ENCODE peak calls at places on chromosome 9, in six cellular contexts. One of them, this sample, is unnamed.

GRCh38 chr9:74777136-74777879 is 110.4 kb downstream of the TRPM6 start:
- DNase-seq in stimulated activated naive CD8-positive, alpha-beta T cell treated with anti-CD3 and anti-CD28 coated beads, Interleukin-15, amount 100 ng/mL, for 72 hours: peak; percentile 59
- DNase-seq in activated CD4-positive, alpha-beta T cell treated with anti-CD3 and anti-CD28 coated beads for 36 hours: peak; percentile 85
- DNase-seq in uterus: peak; percentile 53
- DNase-seq in fibroblast of lung: peak; percentile 69
- DNase-seq in activated CD8-positive, alpha-beta memory T cell treated with anti-CD3 and anti-CD28 coated beads, Interleukin-2, amount 50 U/mL, for 4 hours: peak; percentile 68
- DNase-seq in this sample: peak; percentile 53

GRCh38 chr9:9919174-9919573 is 693.6 kb downstream of the PTPRD start:
- DNase-seq in stimulated activated naive CD8-positive, alpha-beta T cell treated with anti-CD3 and anti-CD28 coated beads, Interleukin-15, amount 100 ng/mL, for 72 hours: no peak
- DNase-seq in activated CD4-positive, alpha-beta T cell treated with anti-CD3 and anti-CD28 coated beads for 36 hours: no peak
- DNase-seq in uterus: no peak
- DNase-seq in fibroblast of lung: no peak
- DNase-seq in activated CD8-positive, alpha-beta memory T cell treated with anti-CD3 and anti-CD28 coated beads, Interleukin-2, amount 50 U/mL, for 4 hours: no peak
- DNase-seq in this sample: no peak

GRCh38 chr9:121288874-121289553 is 21.1 kb downstream of the GSN start:
- DNase-seq in stimulated activated naive CD8-positive, alpha-beta T cell treated with anti-CD3 and anti-CD28 coated beads, Interleukin-15, amount 100 ng/mL, for 72 hours: no peak
- DNase-seq in activated CD4-positive, alpha-beta T cell treated with anti-CD3 and anti-CD28 coated beads for 36 hours: no peak
- DNase-seq in uterus: peak; percentile 93
- DNase-seq in fibroblast of lung: peak; percentile 50
- DNase-seq in activated CD8-positive, alpha-beta memory T cell treated with anti-CD3 and anti-CD28 coated beads, Interleukin-2, amount 50 U/mL, for 4 hours: no peak
- DNase-seq in this sample: no peak

GRCh38 chr9:133677126-133678010 is 41.2 kb downstream of the DBH start:
- DNase-seq in stimulated activated naive CD8-positive, alpha-beta T cell treated with anti-CD3 and anti-CD28 coated beads, Interleukin-15, amount 100 ng/mL, for 72 hours: peak; percentile 67
- DNase-seq in activated CD4-positive, alpha-beta T cell treated with anti-CD3 and anti-CD28 coated beads for 36 hours: peak; percentile 78
- DNase-seq in uterus: no peak
- DNase-seq in fibroblast of lung: no peak
- DNase-seq in activated CD8-positive, alpha-beta memory T cell treated with anti-CD3 and anti-CD28 coated beads, Interleukin-2, amount 50 U/mL, for 4 hours: peak; percentile 40
- DNase-seq in this sample: no peak

GRCh38 chr9:128947423-128948310 is at the start of the genes DOLK and NUP188:
- DNase-seq in stimulated activated naive CD8-positive, alpha-beta T cell treated with anti-CD3 and anti-CD28 coated beads, Interleukin-15, amount 100 ng/mL, for 72 hours: peak; percentile 98
- DNase-seq in activated CD4-positive, alpha-beta T cell treated with anti-CD3 and anti-CD28 coated beads for 36 hours: peak; percentile 99
- DNase-seq in uterus: peak; percentile 95
- DNase-seq in fibroblast of lung: peak; percentile 85
- DNase-seq in activated CD8-positive, alpha-beta memory T cell treated with anti-CD3 and anti-CD28 coated beads, Interleukin-2, amount 50 U/mL, for 4 hours: peak; percentile 100
- DNase-seq in this sample: peak; percentile 99

GRCh38 chr9:130893250-130894101 is 3.1 kb downstream of the QRFP start:
- DNase-seq in stimulated activated naive CD8-positive, alpha-beta T cell treated with anti-CD3 and anti-CD28 coated beads, Interleukin-15, amount 100 ng/mL, for 72 hours: no peak
- DNase-seq in activated CD4-positive, alpha-beta T cell treated with anti-CD3 and anti-CD28 coated beads for 36 hours: no peak
- DNase-seq in uterus: no peak
- DNase-seq in fibroblast of lung: no peak
- DNase-seq in activated CD8-positive, alpha-beta memory T cell treated with anti-CD3 and anti-CD28 coated beads, Interleukin-2, amount 50 U/mL, for 4 hours: no peak
- DNase-seq in this sample: no peak

GRCh38 chr9:23412458-23412857 is 413.6 kb downstream of the ELAVL2 start:
- DNase-seq in stimulated activated naive CD8-positive, alpha-beta T cell treated with anti-CD3 and anti-CD28 coated beads, Interleukin-15, amount 100 ng/mL, for 72 hours: no peak
- DNase-seq in activated CD4-positive, alpha-beta T cell treated with anti-CD3 and anti-CD28 coated beads for 36 hours: no peak
- DNase-seq in uterus: no peak
- DNase-seq in fibroblast of lung: no peak
- DNase-seq in activated CD8-positive, alpha-beta memory T cell treated with anti-CD3 and anti-CD28 coated beads, Interleukin-2, amount 50 U/mL, for 4 hours: no peak
- DNase-seq in this sample: peak; percentile 49

GRCh38 chr9:136629001-136629878 is 33.5 kb upstream of the EGFL7 start:
- DNase-seq in stimulated activated naive CD8-positive, alpha-beta T cell treated with anti-CD3 and anti-CD28 coated beads, Interleukin-15, amount 100 ng/mL, for 72 hours: no peak
- DNase-seq in activated CD4-positive, alpha-beta T cell treated with anti-CD3 and anti-CD28 coated beads for 36 hours: no peak
- DNase-seq in uterus: peak; percentile 14
- DNase-seq in fibroblast of lung: no peak
- DNase-seq in activated CD8-positive, alpha-beta memory T cell treated with anti-CD3 and anti-CD28 coated beads, Interleukin-2, amount 50 U/mL, for 4 hours: no peak
- DNase-seq in this sample: no peak

GRCh38 chr9:97703437-97704326 is 6.5 kb upstream of the XPA start:
- DNase-seq in stimulated activated naive CD8-positive, alpha-beta T cell treated with anti-CD3 and anti-CD28 coated beads, Interleukin-15, amount 100 ng/mL, for 72 hours: peak; percentile 52
- DNase-seq in activated CD4-positive, alpha-beta T cell treated with anti-CD3 and anti-CD28 coated beads for 36 hours: peak; percentile 67
- DNase-seq in uterus: peak; percentile 65
- DNase-seq in fibroblast of lung: peak; percentile 75
- DNase-seq in activated CD8-positive, alpha-beta memory T cell treated with anti-CD3 and anti-CD28 coated beads, Interleukin-2, amount 50 U/mL, for 4 hours: no peak
- DNase-seq in this sample: no peak

GRCh38 chr9:135876936-135877335 is 30.4 kb downstream of the CAMSAP1 start:
- DNase-seq in stimulated activated naive CD8-positive, alpha-beta T cell treated with anti-CD3 and anti-CD28 coated beads, Interleukin-15, amount 100 ng/mL, for 72 hours: no peak
- DNase-seq in activated CD4-positive, alpha-beta T cell treated with anti-CD3 and anti-CD28 coated beads for 36 hours: no peak
- DNase-seq in uterus: no peak
- DNase-seq in fibroblast of lung: no peak
- DNase-seq in activated CD8-positive, alpha-beta memory T cell treated with anti-CD3 and anti-CD28 coated beads, Interleukin-2, amount 50 U/mL, for 4 hours: no peak
- DNase-seq in this sample: no peak

GRCh38 chr9:88530051-88530450 is 4.9 kb upstream of the NXNL2 start:
- DNase-seq in stimulated activated naive CD8-positive, alpha-beta T cell treated with anti-CD3 and anti-CD28 coated beads, Interleukin-15, amount 100 ng/mL, for 72 hours: no peak
- DNase-seq in activated CD4-positive, alpha-beta T cell treated with anti-CD3 and anti-CD28 coated beads for 36 hours: no peak
- DNase-seq in uterus: peak; percentile 78
- DNase-seq in fibroblast of lung: peak; percentile 64
- DNase-seq in activated CD8-positive, alpha-beta memory T cell treated with anti-CD3 and anti-CD28 coated beads, Interleukin-2, amount 50 U/mL, for 4 hours: no peak
- DNase-seq in this sample: no peak

GRCh38 chr9:28120241-28121025 is 547.2 kb upstream of the C9orf72 start:
- DNase-seq in stimulated activated naive CD8-positive, alpha-beta T cell treated with anti-CD3 and anti-CD28 coated beads, Interleukin-15, amount 100 ng/mL, for 72 hours: no peak
- DNase-seq in activated CD4-positive, alpha-beta T cell treated with anti-CD3 and anti-CD28 coated beads for 36 hours: no peak
- DNase-seq in uterus: no peak
- DNase-seq in fibroblast of lung: no peak
- DNase-seq in activated CD8-positive, alpha-beta memory T cell treated with anti-CD3 and anti-CD28 coated beads, Interleukin-2, amount 50 U/mL, for 4 hours: no peak
- DNase-seq in this sample: no peak

GRCh38 chr9:117926031-117926655 is 221.9 kb downstream of the TLR4 start:
- DNase-seq in stimulated activated naive CD8-positive, alpha-beta T cell treated with anti-CD3 and anti-CD28 coated beads, Interleukin-15, amount 100 ng/mL, for 72 hours: no peak
- DNase-seq in activated CD4-positive, alpha-beta T cell treated with anti-CD3 and anti-CD28 coated beads for 36 hours: no peak
- DNase-seq in uterus: no peak
- DNase-seq in fibroblast of lung: no peak
- DNase-seq in activated CD8-positive, alpha-beta memory T cell treated with anti-CD3 and anti-CD28 coated beads, Interleukin-2, amount 50 U/mL, for 4 hours: no peak
- DNase-seq in this sample: no peak

GRCh38 chr9:7500521-7500920 is 299.1 kb downstream of the DMAC1 start:
- DNase-seq in stimulated activated naive CD8-positive, alpha-beta T cell treated with anti-CD3 and anti-CD28 coated beads, Interleukin-15, amount 100 ng/mL, for 72 hours: no peak
- DNase-seq in activated CD4-positive, alpha-beta T cell treated with anti-CD3 and anti-CD28 coated beads for 36 hours: no peak
- DNase-seq in uterus: no peak
- DNase-seq in fibroblast of lung: no peak
- DNase-seq in activated CD8-positive, alpha-beta memory T cell treated with anti-CD3 and anti-CD28 coated beads, Interleukin-2, amount 50 U/mL, for 4 hours: no peak
- DNase-seq in this sample: peak; percentile 62

GRCh38 chr9:2639786-2640185 is 18.2 kb downstream of the VLDLR start:
- DNase-seq in stimulated activated naive CD8-positive, alpha-beta T cell treated with anti-CD3 and anti-CD28 coated beads, Interleukin-15, amount 100 ng/mL, for 72 hours: no peak
- DNase-seq in activated CD4-positive, alpha-beta T cell treated with anti-CD3 and anti-CD28 coated beads for 36 hours: no peak
- DNase-seq in uterus: no peak
- DNase-seq in fibroblast of lung: no peak
- DNase-seq in activated CD8-positive, alpha-beta memory T cell treated with anti-CD3 and anti-CD28 coated beads, Interleukin-2, amount 50 U/mL, for 4 hours: no peak
- DNase-seq in this sample: no peak

GRCh38 chr9:89606049-89606481 is 1.3 kb downstream of the GADD45G start:
- DNase-seq in stimulated activated naive CD8-positive, alpha-beta T cell treated with anti-CD3 and anti-CD28 coated beads, Interleukin-15, amount 100 ng/mL, for 72 hours: peak; percentile 54
- DNase-seq in activated CD4-positive, alpha-beta T cell treated with anti-CD3 and anti-CD28 coated beads for 36 hours: peak; percentile 59
- DNase-seq in uterus: peak; percentile 76
- DNase-seq in fibroblast of lung: peak; percentile 71
- DNase-seq in activated CD8-positive, alpha-beta memory T cell treated with anti-CD3 and anti-CD28 coated beads, Interleukin-2, amount 50 U/mL, for 4 hours: peak; percentile 38
- DNase-seq in this sample: peak; percentile 68

GRCh38 chr9:7320139-7320538 is 479.4 kb downstream of the DMAC1 start:
- DNase-seq in stimulated activated naive CD8-positive, alpha-beta T cell treated with anti-CD3 and anti-CD28 coated beads, Interleukin-15, amount 100 ng/mL, for 72 hours: no peak
- DNase-seq in activated CD4-positive, alpha-beta T cell treated with anti-CD3 and anti-CD28 coated beads for 36 hours: no peak
- DNase-seq in uterus: peak; percentile 67
- DNase-seq in fibroblast of lung: peak; percentile 99
- DNase-seq in activated CD8-positive, alpha-beta memory T cell treated with anti-CD3 and anti-CD28 coated beads, Interleukin-2, amount 50 U/mL, for 4 hours: no peak
- DNase-seq in this sample: no peak

GRCh38 chr9:127976943-127977871 is 3.6 kb downstream of the EEIG1 start:
- DNase-seq in stimulated activated naive CD8-positive, alpha-beta T cell treated with anti-CD3 and anti-CD28 coated beads, Interleukin-15, amount 100 ng/mL, for 72 hours: no peak
- DNase-seq in activated CD4-positive, alpha-beta T cell treated with anti-CD3 and anti-CD28 coated beads for 36 hours: peak; percentile 61
- DNase-seq in uterus: no peak
- DNase-seq in fibroblast of lung: no peak
- DNase-seq in activated CD8-positive, alpha-beta memory T cell treated with anti-CD3 and anti-CD28 coated beads, Interleukin-2, amount 50 U/mL, for 4 hours: no peak
- DNase-seq in this sample: no peak

GRCh38 chr9:79757906-79758669 is 186.3 kb downstream of the TLE4 start:
- DNase-seq in stimulated activated naive CD8-positive, alpha-beta T cell treated with anti-CD3 and anti-CD28 coated beads, Interleukin-15, amount 100 ng/mL, for 72 hours: no peak
- DNase-seq in activated CD4-positive, alpha-beta T cell treated with anti-CD3 and anti-CD28 coated beads for 36 hours: no peak
- DNase-seq in uterus: no peak
- DNase-seq in fibroblast of lung: peak; percentile 33
- DNase-seq in activated CD8-positive, alpha-beta memory T cell treated with anti-CD3 and anti-CD28 coated beads, Interleukin-2, amount 50 U/mL, for 4 hours: no peak
- DNase-seq in this sample: no peak

GRCh38 chr9:136507221-136507991 is 24.6 kb upstream of the SEC16A start:
- DNase-seq in stimulated activated naive CD8-positive, alpha-beta T cell treated with anti-CD3 and anti-CD28 coated beads, Interleukin-15, amount 100 ng/mL, for 72 hours: no peak
- DNase-seq in activated CD4-positive, alpha-beta T cell treated with anti-CD3 and anti-CD28 coated beads for 36 hours: no peak
- DNase-seq in uterus: no peak
- DNase-seq in fibroblast of lung: no peak
- DNase-seq in activated CD8-positive, alpha-beta memory T cell treated with anti-CD3 and anti-CD28 coated beads, Interleukin-2, amount 50 U/mL, for 4 hours: no peak
- DNase-seq in this sample: no peak

GRCh38 chr9:128225770-128226753 is 22.9 kb downstream of the DNM1 start:
- DNase-seq in stimulated activated naive CD8-positive, alpha-beta T cell treated with anti-CD3 and anti-CD28 coated beads, Interleukin-15, amount 100 ng/mL, for 72 hours: no peak
- DNase-seq in activated CD4-positive, alpha-beta T cell treated with anti-CD3 and anti-CD28 coated beads for 36 hours: no peak
- DNase-seq in uterus: no peak
- DNase-seq in fibroblast of lung: no peak
- DNase-seq in activated CD8-positive, alpha-beta memory T cell treated with anti-CD3 and anti-CD28 coated beads, Interleukin-2, amount 50 U/mL, for 4 hours: no peak
- DNase-seq in this sample: no peak

GRCh38 chr9:109110326-109111014 is 9.3 kb downstream of the TMEM245 start:
- DNase-seq in stimulated activated naive CD8-positive, alpha-beta T cell treated with anti-CD3 and anti-CD28 coated beads, Interleukin-15, amount 100 ng/mL, for 72 hours: no peak
- DNase-seq in activated CD4-positive, alpha-beta T cell treated with anti-CD3 and anti-CD28 coated beads for 36 hours: no peak
- DNase-seq in uterus: no peak
- DNase-seq in fibroblast of lung: peak; percentile 80
- DNase-seq in activated CD8-positive, alpha-beta memory T cell treated with anti-CD3 and anti-CD28 coated beads, Interleukin-2, amount 50 U/mL, for 4 hours: no peak
- DNase-seq in this sample: no peak

GRCh38 chr9:76271755-76272154 is 122.5 kb downstream of the RFK start:
- DNase-seq in stimulated activated naive CD8-positive, alpha-beta T cell treated with anti-CD3 and anti-CD28 coated beads, Interleukin-15, amount 100 ng/mL, for 72 hours: no peak
- DNase-seq in activated CD4-positive, alpha-beta T cell treated with anti-CD3 and anti-CD28 coated beads for 36 hours: no peak
- DNase-seq in uterus: no peak
- DNase-seq in fibroblast of lung: peak; percentile 17
- DNase-seq in activated CD8-positive, alpha-beta memory T cell treated with anti-CD3 and anti-CD28 coated beads, Interleukin-2, amount 50 U/mL, for 4 hours: no peak
- DNase-seq in this sample: no peak

GRCh38 chr9:107933042-107933441 is 443.5 kb upstream of the KLF4 start:
- DNase-seq in stimulated activated naive CD8-positive, alpha-beta T cell treated with anti-CD3 and anti-CD28 coated beads, Interleukin-15, amount 100 ng/mL, for 72 hours: no peak
- DNase-seq in activated CD4-positive, alpha-beta T cell treated with anti-CD3 and anti-CD28 coated beads for 36 hours: no peak
- DNase-seq in uterus: no peak
- DNase-seq in fibroblast of lung: no peak
- DNase-seq in activated CD8-positive, alpha-beta memory T cell treated with anti-CD3 and anti-CD28 coated beads, Interleukin-2, amount 50 U/mL, for 4 hours: no peak
- DNase-seq in this sample: no peak